ENCODE peak calls at places on chromosomes 6 and 20, in four cellular contexts. One of them, this sample, is unnamed.

GRCh38 chr6:75824160-75824559 is 75.1 kb downstream of the MYO6 start:
- DNase-seq in AG10803: no peak
- DNase-seq in HEK293T: no peak
- DNase-seq in stimulated activated naive CD8-positive, alpha-beta T cell treated with anti-CD3 and anti-CD28 coated beads, Interleukin-15, amount 100 ng/mL, for 72 hours: no peak
- DNase-seq in this sample: no peak

GRCh38 chr20:31870703-31871601 is 518 bp downstream of the TTLL9 start:
- DNase-seq in AG10803: no peak
- DNase-seq in HEK293T: no peak
- DNase-seq in stimulated activated naive CD8-positive, alpha-beta T cell treated with anti-CD3 and anti-CD28 coated beads, Interleukin-15, amount 100 ng/mL, for 72 hours: no peak
- DNase-seq in this sample: peak; percentile 43

GRCh38 chr6:168418151-168418551 is 22.8 kb upstream of the SMOC2 start:
- DNase-seq in AG10803: no peak
- DNase-seq in HEK293T: no peak
- DNase-seq in stimulated activated naive CD8-positive, alpha-beta T cell treated with anti-CD3 and anti-CD28 coated beads, Interleukin-15, amount 100 ng/mL, for 72 hours: no peak
- DNase-seq in this sample: no peak

GRCh38 chr6:117498159-117498558 is 15.7 kb downstream of the DCBLD1 start:
- DNase-seq in AG10803: peak; percentile 63
- DNase-seq in HEK293T: no peak
- DNase-seq in stimulated activated naive CD8-positive, alpha-beta T cell treated with anti-CD3 and anti-CD28 coated beads, Interleukin-15, amount 100 ng/mL, for 72 hours: no peak
- DNase-seq in this sample: peak; percentile 22

GRCh38 chr6:158522616-158523015 is 37.3 kb upstream of the TMEM181 start:
- DNase-seq in AG10803: no peak
- DNase-seq in HEK293T: no peak
- DNase-seq in stimulated activated naive CD8-positive, alpha-beta T cell treated with anti-CD3 and anti-CD28 coated beads, Interleukin-15, amount 100 ng/mL, for 72 hours: no peak
- DNase-seq in this sample: no peak

GRCh38 chr6:154461348-154461747 is 49.1 kb downstream of the CNKSR3 start:
- DNase-seq in AG10803: no peak
- DNase-seq in HEK293T: no peak
- DNase-seq in stimulated activated naive CD8-positive, alpha-beta T cell treated with anti-CD3 and anti-CD28 coated beads, Interleukin-15, amount 100 ng/mL, for 72 hours: no peak
- DNase-seq in this sample: no peak

GRCh38 chr6:130215526-130215925 is 7.2 kb downstream of the SAMD3 start:
- DNase-seq in AG10803: no peak
- DNase-seq in HEK293T: no peak
- DNase-seq in stimulated activated naive CD8-positive, alpha-beta T cell treated with anti-CD3 and anti-CD28 coated beads, Interleukin-15, amount 100 ng/mL, for 72 hours: peak; percentile 26
- DNase-seq in this sample: no peak

GRCh38 chr6:1363729-1364572 is 25.4 kb upstream of the FOXF2 start:
- DNase-seq in AG10803: peak; percentile 84
- DNase-seq in HEK293T: no peak
- DNase-seq in stimulated activated naive CD8-positive, alpha-beta T cell treated with anti-CD3 and anti-CD28 coated beads, Interleukin-15, amount 100 ng/mL, for 72 hours: no peak
- DNase-seq in this sample: no peak

GRCh38 chr20:54219751-54220426 is 12.0 kb downstream of the PFDN4 start:
- DNase-seq in AG10803: peak; percentile 52
- DNase-seq in HEK293T: peak; percentile 28
- DNase-seq in stimulated activated naive CD8-positive, alpha-beta T cell treated with anti-CD3 and anti-CD28 coated beads, Interleukin-15, amount 100 ng/mL, for 72 hours: no peak
- DNase-seq in this sample: peak; percentile 66

GRCh38 chr6:170344631-170345576 is 38.3 kb downstream of the FAM120B start:
- DNase-seq in AG10803: peak; percentile 35
- DNase-seq in HEK293T: peak; percentile 39
- DNase-seq in stimulated activated naive CD8-positive, alpha-beta T cell treated with anti-CD3 and anti-CD28 coated beads, Interleukin-15, amount 100 ng/mL, for 72 hours: no peak
- DNase-seq in this sample: peak; percentile 48

GRCh38 chr6:20575125-20575524 is 40.9 kb downstream of the CDKAL1 start:
- DNase-seq in AG10803: no peak
- DNase-seq in HEK293T: no peak
- DNase-seq in stimulated activated naive CD8-positive, alpha-beta T cell treated with anti-CD3 and anti-CD28 coated beads, Interleukin-15, amount 100 ng/mL, for 72 hours: no peak
- DNase-seq in this sample: no peak

GRCh38 chr20:48129319-48129973 is 344.2 kb upstream of the SULF2 start:
- DNase-seq in AG10803: peak; percentile 80
- DNase-seq in HEK293T: no peak
- DNase-seq in stimulated activated naive CD8-positive, alpha-beta T cell treated with anti-CD3 and anti-CD28 coated beads, Interleukin-15, amount 100 ng/mL, for 72 hours: no peak
- DNase-seq in this sample: no peak

GRCh38 chr6:12490904-12491571 is 200.9 kb downstream of the EDN1 start:
- DNase-seq in AG10803: peak; percentile 96
- DNase-seq in HEK293T: no peak
- DNase-seq in stimulated activated naive CD8-positive, alpha-beta T cell treated with anti-CD3 and anti-CD28 coated beads, Interleukin-15, amount 100 ng/mL, for 72 hours: peak; percentile 23
- DNase-seq in this sample: no peak

GRCh38 chr20:53208110-53208908 is 236.2 kb downstream of the TSHZ2 start:
- DNase-seq in AG10803: no peak
- DNase-seq in HEK293T: peak; percentile 41
- DNase-seq in stimulated activated naive CD8-positive, alpha-beta T cell treated with anti-CD3 and anti-CD28 coated beads, Interleukin-15, amount 100 ng/mL, for 72 hours: peak; percentile 14
- DNase-seq in this sample: peak; percentile 47

GRCh38 chr20:25271486-25272222 is 23.8 kb downstream of the PYGB start:
- DNase-seq in AG10803: no peak
- DNase-seq in HEK293T: no peak
- DNase-seq in stimulated activated naive CD8-positive, alpha-beta T cell treated with anti-CD3 and anti-CD28 coated beads, Interleukin-15, amount 100 ng/mL, for 72 hours: peak; percentile 3
- DNase-seq in this sample: no peak

GRCh38 chr6:13923527-13924145 is 1.1 kb upstream of the RNF182 start:
- DNase-seq in AG10803: peak; percentile 70
- DNase-seq in HEK293T: no peak
- DNase-seq in stimulated activated naive CD8-positive, alpha-beta T cell treated with anti-CD3 and anti-CD28 coated beads, Interleukin-15, amount 100 ng/mL, for 72 hours: no peak
- DNase-seq in this sample: no peak

GRCh38 chr6:137471951-137472350 is 22.2 kb downstream of the OLIG3 start:
- DNase-seq in AG10803: no peak
- DNase-seq in HEK293T: no peak
- DNase-seq in stimulated activated naive CD8-positive, alpha-beta T cell treated with anti-CD3 and anti-CD28 coated beads, Interleukin-15, amount 100 ng/mL, for 72 hours: no peak
- DNase-seq in this sample: no peak

GRCh38 chr20:13865156-13865555 is 80.3 kb downstream of the NDUFAF5 start:
- DNase-seq in AG10803: peak; percentile 45
- DNase-seq in HEK293T: no peak
- DNase-seq in stimulated activated naive CD8-positive, alpha-beta T cell treated with anti-CD3 and anti-CD28 coated beads, Interleukin-15, amount 100 ng/mL, for 72 hours: no peak
- DNase-seq in this sample: no peak

GRCh38 chr20:37968726-37969401 is 64.4 kb downstream of the TTI1 start:
- DNase-seq in AG10803: peak; percentile 5
- DNase-seq in HEK293T: no peak
- DNase-seq in stimulated activated naive CD8-positive, alpha-beta T cell treated with anti-CD3 and anti-CD28 coated beads, Interleukin-15, amount 100 ng/mL, for 72 hours: no peak
- DNase-seq in this sample: peak; percentile 94

GRCh38 chr6:17385660-17386059 is 7.7 kb upstream of the CAP2 start:
- DNase-seq in AG10803: peak; percentile 42
- DNase-seq in HEK293T: no peak
- DNase-seq in stimulated activated naive CD8-positive, alpha-beta T cell treated with anti-CD3 and anti-CD28 coated beads, Interleukin-15, amount 100 ng/mL, for 72 hours: no peak
- DNase-seq in this sample: peak; percentile 69

GRCh38 chr20:54860716-54861115 is 385.3 kb downstream of the DOK5 start:
- DNase-seq in AG10803: no peak
- DNase-seq in HEK293T: no peak
- DNase-seq in stimulated activated naive CD8-positive, alpha-beta T cell treated with anti-CD3 and anti-CD28 coated beads, Interleukin-15, amount 100 ng/mL, for 72 hours: no peak
- DNase-seq in this sample: no peak

GRCh38 chr6:22064558-22064957 is 232.3 kb downstream of the PRL start:
- DNase-seq in AG10803: no peak
- DNase-seq in HEK293T: no peak
- DNase-seq in stimulated activated naive CD8-positive, alpha-beta T cell treated with anti-CD3 and anti-CD28 coated beads, Interleukin-15, amount 100 ng/mL, for 72 hours: no peak
- DNase-seq in this sample: no peak

GRCh38 chr20:36214684-36215256 is 21.5 kb upstream of the AAR2 start:
- DNase-seq in AG10803: peak; percentile 23
- DNase-seq in HEK293T: peak; percentile 50
- DNase-seq in stimulated activated naive CD8-positive, alpha-beta T cell treated with anti-CD3 and anti-CD28 coated beads, Interleukin-15, amount 100 ng/mL, for 72 hours: peak; percentile 22
- DNase-seq in this sample: peak; percentile 75

GRCh38 chr6:44261581-44261980 is 3.8 kb downstream of the NFKBIE start:
- DNase-seq in AG10803: no peak
- DNase-seq in HEK293T: no peak
- DNase-seq in stimulated activated naive CD8-positive, alpha-beta T cell treated with anti-CD3 and anti-CD28 coated beads, Interleukin-15, amount 100 ng/mL, for 72 hours: no peak
- DNase-seq in this sample: no peak

GRCh38 chr6:40436685-40437604 is 150.2 kb downstream of the LRFN2 start:
- DNase-seq in AG10803: no peak
- DNase-seq in HEK293T: no peak
- DNase-seq in stimulated activated naive CD8-positive, alpha-beta T cell treated with anti-CD3 and anti-CD28 coated beads, Interleukin-15, amount 100 ng/mL, for 72 hours: peak; percentile 18
- DNase-seq in this sample: no peak

GRCh38 chr6:168596316-168596715 is 155.3 kb downstream of the SMOC2 start:
- DNase-seq in AG10803: no peak
- DNase-seq in HEK293T: no peak
- DNase-seq in stimulated activated naive CD8-positive, alpha-beta T cell treated with anti-CD3 and anti-CD28 coated beads, Interleukin-15, amount 100 ng/mL, for 72 hours: no peak
- DNase-seq in this sample: no peak

GRCh38 chr6:90111387-90111786 is 185.3 kb downstream of the BACH2 start:
- DNase-seq in AG10803: no peak
- DNase-seq in HEK293T: no peak
- DNase-seq in stimulated activated naive CD8-positive, alpha-beta T cell treated with anti-CD3 and anti-CD28 coated beads, Interleukin-15, amount 100 ng/mL, for 72 hours: no peak
- DNase-seq in this sample: no peak

GRCh38 chr20:25397827-25398226 is 7.2 kb upstream of the ABHD12 start:
- DNase-seq in AG10803: no peak
- DNase-seq in HEK293T: no peak
- DNase-seq in stimulated activated naive CD8-positive, alpha-beta T cell treated with anti-CD3 and anti-CD28 coated beads, Interleukin-15, amount 100 ng/mL, for 72 hours: no peak
- DNase-seq in this sample: no peak

GRCh38 chr6:20704325-20704724 is 170.1 kb downstream of the CDKAL1 start:
- DNase-seq in AG10803: no peak
- DNase-seq in HEK293T: no peak
- DNase-seq in stimulated activated naive CD8-positive, alpha-beta T cell treated with anti-CD3 and anti-CD28 coated beads, Interleukin-15, amount 100 ng/mL, for 72 hours: no peak
- DNase-seq in this sample: no peak

GRCh38 chr20:33733654-33734576 is 2.1 kb downstream of the ZNF341 start:
- DNase-seq in AG10803: peak; percentile 91
- DNase-seq in HEK293T: no peak
- DNase-seq in stimulated activated naive CD8-positive, alpha-beta T cell treated with anti-CD3 and anti-CD28 coated beads, Interleukin-15, amount 100 ng/mL, for 72 hours: no peak
- DNase-seq in this sample: no peak